ENCODE peak calls at places on chromosomes 1 and 21, in five cellular contexts. D is transverse colon, C is spleen, F is WTC11, A is IMR-90. R is an unnamed sample.

GRCh38 chr1:201628490-201628889 is 89.6 kb downstream of the NAV1 start:
- DNase-seq in A (no peak), F (peak), C (no peak), D (no peak), R (no peak)

GRCh38 chr1:89780721-89781120 is 40.1 kb upstream of the LRRC8D start:
- DNase-seq in C (no peak), A (peak), D (no peak), F (no peak), R (peak)

GRCh38 chr1:40404670-40405462 is 31.3 kb downstream of the SMAP2 start:
- DNase-seq in D (no peak), C (no peak), F (no peak), A (peak), R (no peak)

GRCh38 chr1:244207935-244208244 is 156.8 kb downstream of the ZBTB18 start:
- DNase-seq in A (peak), D (no peak), C (no peak), F (no peak), R (no peak)

GRCh38 chr1:188904201-188904600 is 1573.5 kb downstream of the BRINP3 start:
- DNase-seq in C (no peak), A (peak), D (no peak), F (no peak), R (no peak)

GRCh38 chr1:117290855-117291254 is 76.4 kb upstream of the MAN1A2 start:
- DNase-seq in A (no peak), C (no peak), F (no peak), D (no peak), R (no peak)

GRCh38 chr1:76289692-76290091 is 215.1 kb downstream of the ST6GALNAC3 start:
- DNase-seq in F (no peak), D (no peak), C (no peak), A (no peak), R (no peak)

GRCh38 chr1:32474954-32475353 is 10.1 kb downstream of the ZBTB8B start:
- DNase-seq in D (no peak), F (no peak), C (peak), A (no peak), R (no peak)

GRCh38 chr1:6628971-6629479 is 4.4 kb downstream of the THAP3 start:
- DNase-seq in A (no peak), C (no peak), F (no peak), D (no peak), R (no peak)

GRCh38 chr1:223887724-223888428 is 42.1 kb upstream of the TP53BP2 start:
- DNase-seq in F (no peak), D (peak), C (no peak), A (peak), R (no peak)

GRCh38 chr1:41221995-41222991 is 19.8 kb downstream of the SCMH1 start:
- DNase-seq in A (no peak), D (no peak), C (no peak), F (no peak), R (peak)

GRCh38 chr1:92380867-92381266 is 82.0 kb downstream of the RPAP2 start:
- DNase-seq in D (no peak), F (no peak), C (no peak), A (no peak), R (no peak)

GRCh38 chr1:44380666-44381177 is 24.3 kb upstream of the RNF220 start:
- DNase-seq in C (no peak), D (no peak), F (no peak), A (no peak), R (no peak)

GRCh38 chr21:15062566-15062965 is 2.2 kb downstream of the NRIP1 start:
- DNase-seq in D (no peak), A (no peak), F (no peak), C (no peak), R (no peak)

GRCh38 chr1:172823534-172823933 is 164.6 kb downstream of the FASLG start:
- DNase-seq in C (no peak), F (no peak), D (no peak), A (peak), R (no peak)

GRCh38 chr1:153260473-153260979 is 1.0 kb downstream of the LORICRIN start:
- DNase-seq in A (no peak), C (no peak), F (no peak), D (no peak), R (peak)

GRCh38 chr1:29272171-29272907 is 36.0 kb downstream of the PTPRU start:
- DNase-seq in F (no peak), A (no peak), C (no peak), D (no peak), R (no peak)

GRCh38 chr1:65063025-65063424 is 85.0 kb upstream of the AK4 start:
- DNase-seq in F (no peak), A (no peak), C (no peak), D (no peak), R (no peak)

GRCh38 chr1:245272676-245273075 is 117.9 kb downstream of the KIF26B start:
- DNase-seq in C (no peak), A (no peak), D (no peak), F (no peak), R (no peak)

GRCh38 chr1:92790081-92790480 is 5.2 kb upstream of the EVI5 start:
- DNase-seq in F (no peak), D (no peak), C (no peak), A (no peak), R (no peak)

GRCh38 chr1:223678841-223679240 is 13.3 kb upstream of the CAPN8 start:
- DNase-seq in D (no peak), F (no peak), A (no peak), C (no peak), R (no peak)

GRCh38 chr1:155504207-155504606 is 58.4 kb downstream of the ASH1L start:
- DNase-seq in A (peak), D (no peak), F (no peak), C (no peak), R (peak)

GRCh38 chr1:232704694-232705680 is 75.1 kb upstream of the SIPA1L2 start:
- DNase-seq in A (peak), D (peak), C (no peak), F (no peak), R (no peak)

GRCh38 chr1:235513495-235514366 is 9.5 kb upstream of the B3GALNT2 start:
- DNase-seq in C (no peak), D (no peak), F (no peak), A (peak), R (peak)

GRCh38 chr21:45547211-45547900 is 5.1 kb upstream of the SLC19A1 start:
- DNase-seq in C (no peak), A (no peak), F (no peak), D (no peak), R (no peak)

DNA sequence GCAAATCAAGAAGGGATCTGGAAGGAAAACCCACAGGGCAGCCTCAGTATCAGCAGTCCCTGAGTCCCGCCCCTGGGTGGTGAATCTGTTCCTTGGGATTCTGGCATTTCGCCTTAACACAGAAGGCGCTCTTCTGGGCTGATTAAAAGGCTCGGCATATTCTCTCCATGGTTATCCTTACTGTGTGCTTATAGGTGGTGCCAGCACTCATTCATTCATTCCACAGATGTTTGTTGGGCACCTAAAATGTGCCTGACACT is 12.1 kb upstream of the RAB4A start:
- DNase-seq in A (no peak), D (no peak), C (no peak), F (no peak), R (no peak)
- TF ChIP-seq CTCF in A (no peak), D (no peak), C (no peak), F (no peak), R (no peak)

GRCh38 chr1:226647719-226648118 is 91.4 kb downstream of the ITPKB start:
- DNase-seq in A (no peak), D (no peak), C (peak), F (no peak), R (no peak)
- TF ChIP-seq CTCF in A (no peak), D (no peak), C (no peak), F (no peak), R (no peak)

GRCh38 chr21:28235169-28235892 is 757.3 kb downstream of the LTN1 start:
- DNase-seq in F (peak), A (no peak), C (no peak), D (no peak), R (no peak)
- TF ChIP-seq CTCF in F (no peak), A (peak), C (no peak), D (no peak), R (no peak)

GRCh38 chr1:190226006-190226405 is 251.7 kb downstream of the BRINP3 start:
- DNase-seq in D (no peak), A (no peak), C (no peak), F (no peak), R (no peak)
- TF ChIP-seq CTCF in D (no peak), A (no peak), C (no peak), F (no peak), R (no peak)

DNA sequence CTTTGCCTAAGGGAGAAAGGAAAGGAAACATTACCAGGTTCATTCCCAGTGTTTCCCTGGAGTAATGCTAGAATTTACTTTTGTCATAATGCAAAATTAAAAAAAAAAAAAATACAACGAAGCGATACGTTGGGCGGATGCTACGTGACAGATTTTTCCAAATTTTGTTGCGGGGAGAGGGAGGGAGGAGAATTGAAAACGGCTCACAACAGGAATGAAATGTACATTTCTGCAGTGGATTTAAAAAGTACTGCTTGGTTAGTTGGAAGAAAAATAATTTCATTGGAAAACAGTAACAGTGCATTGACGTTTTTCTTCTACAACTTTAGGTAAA is 157.5 kb downstream of the RUNX1 start:
- DNase-seq in F (no peak), D (no peak), C (no peak), A (no peak), R (no peak)
- TF ChIP-seq CTCF in F (no peak), D (no peak), C (no peak), A (no peak), R (no peak)

DNA sequence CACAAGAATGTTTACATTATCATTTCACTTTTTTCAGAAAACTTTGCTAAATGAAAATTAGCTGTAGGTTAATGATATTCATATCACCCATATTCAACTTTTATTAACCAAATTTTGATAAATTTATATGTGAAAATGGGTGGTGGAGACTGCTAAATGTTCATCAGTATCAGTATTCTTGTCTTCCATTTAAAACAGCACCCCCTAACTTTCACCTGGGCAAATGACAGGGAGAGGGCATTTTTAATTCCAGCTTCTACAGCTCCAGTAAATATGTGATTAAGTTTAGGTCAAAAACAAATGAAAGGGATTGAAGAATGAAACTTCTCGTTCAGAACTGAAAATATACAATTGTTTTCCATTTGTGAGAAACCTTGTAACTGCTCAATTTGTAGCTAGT is 722.2 kb downstream of the KCNT2 start:
- DNase-seq in C (no peak), A (no peak), D (no peak), F (no peak), R (no peak)
- TF ChIP-seq CTCF in C (no peak), A (peak), D (no peak), F (peak), R (no peak)

GRCh38 chr1:107323765-107324164 is 182.9 kb downstream of the NTNG1 start:
- DNase-seq in C (no peak), F (no peak), D (no peak), A (no peak), R (no peak)

GRCh38 chr1:107315652-107316051 is 174.8 kb downstream of the NTNG1 start:
- DNase-seq in D (no peak), C (no peak), A (no peak), F (no peak), R (no peak)

GRCh38 chr1:107318932-107319331 is 178.1 kb downstream of the NTNG1 start:
- DNase-seq in F (no peak), D (no peak), A (no peak), C (no peak), R (no peak)
- TF ChIP-seq CTCF in F (no peak), D (no peak), A (no peak), C (no peak), R (no peak)

DNA sequence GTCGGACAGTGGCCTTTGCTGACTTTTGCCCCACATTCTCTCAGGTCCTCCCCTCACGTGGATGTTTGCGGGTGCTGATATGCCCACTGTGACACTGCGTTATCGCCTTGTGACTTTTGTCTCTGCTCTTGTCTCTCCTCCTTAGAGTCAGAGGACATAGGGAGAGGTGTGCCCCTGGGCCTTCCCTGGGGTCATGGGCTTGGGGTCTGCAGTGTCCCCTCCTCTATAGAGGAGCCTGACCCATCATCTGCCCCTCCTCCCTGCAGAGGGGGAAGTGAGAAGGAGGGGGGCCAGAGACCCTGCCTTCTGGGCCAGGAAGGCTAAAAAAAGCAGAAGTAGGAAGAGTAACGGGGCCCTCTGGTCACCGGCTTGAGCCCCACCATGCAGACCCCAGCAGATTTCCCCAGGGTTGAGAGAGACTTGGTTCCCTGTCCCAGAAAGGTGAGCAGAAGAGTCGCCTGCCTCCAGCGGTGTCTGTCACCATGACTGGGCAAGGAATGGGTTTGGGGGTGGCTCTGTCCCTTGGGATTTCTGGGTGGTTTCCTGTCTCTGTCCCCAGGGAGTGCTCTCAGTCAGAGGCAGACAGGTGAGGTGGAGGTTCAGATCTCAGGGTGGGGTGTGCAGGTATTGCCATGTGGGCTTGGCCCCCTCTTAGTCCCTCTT is 13.4 kb downstream of the RPS6KA1 start:
- DNase-seq in D (no peak), A (no peak), F (no peak), C (peak), R (no peak)
- TF ChIP-seq CTCF in D (no peak), A (no peak), F (no peak), C (no peak), R (no peak)

GRCh38 chr1:107141491-107142369 is 891 bp downstream of the NTNG1 start:
- DNase-seq in D (no peak), A (peak), C (peak), F (peak), R (peak)

GRCh38 chr1:107145637-107146036 is 4.8 kb downstream of the NTNG1 start:
- DNase-seq in A (no peak), C (no peak), F (no peak), D (no peak), R (no peak)

GRCh38 chr1:107140703-107141490 is at the start of gene NTNG1:
- DNase-seq in F (peak), D (no peak), C (peak), A (no peak), R (peak)

GRCh38 chr1:107139833-107140702 is 771 bp upstream of the NTNG1 start:
- DNase-seq in A (peak), F (peak), D (peak), C (peak), R (peak)

GRCh38 chr1:107142370-107142668 is 1.5 kb downstream of the NTNG1 start:
- DNase-seq in D (no peak), A (no peak), C (no peak), F (no peak), R (no peak)
- TF ChIP-seq CTCF in D (no peak), A (no peak), C (no peak), F (no peak), R (no peak)

R was measured in GM13976.